ENCODE peak calls at places on chromosome 3, in seven cellular contexts. One of them, this sample, is unnamed.

GRCh38 chr3:4720316-4721075 is 227.3 kb downstream of the ITPR1 start:
- DNase-seq in fibroblast of pulmonary artery: peak
- DNase-seq in Peyer's patch: peak
- DNase-seq in hepatocyte: peak
- DNase-seq in ovary: peak
- DNase-seq in foreskin keratinocyte: peak
- DNase-seq in choroid plexus epithelial cell: peak
- DNase-seq in this sample: peak

GRCh38 chr3:115960799-115961198 is 337.5 kb downstream of the GAP43 start:
- DNase-seq in fibroblast of pulmonary artery: peak
- DNase-seq in Peyer's patch: no peak
- DNase-seq in hepatocyte: no peak
- DNase-seq in ovary: no peak
- DNase-seq in foreskin keratinocyte: no peak
- DNase-seq in choroid plexus epithelial cell: no peak
- DNase-seq in this sample: no peak

GRCh38 chr3:168155207-168155785 is 59.6 kb upstream of the GOLIM4 start:
- DNase-seq in fibroblast of pulmonary artery: no peak
- DNase-seq in Peyer's patch: no peak
- DNase-seq in hepatocyte: no peak
- DNase-seq in ovary: no peak
- DNase-seq in foreskin keratinocyte: no peak
- DNase-seq in choroid plexus epithelial cell: no peak
- DNase-seq in this sample: no peak

GRCh38 chr3:45631486-45631885 is 36.9 kb downstream of the LIMD1 start:
- DNase-seq in fibroblast of pulmonary artery: no peak
- DNase-seq in Peyer's patch: no peak
- DNase-seq in hepatocyte: no peak
- DNase-seq in ovary: no peak
- DNase-seq in foreskin keratinocyte: no peak
- DNase-seq in choroid plexus epithelial cell: no peak
- DNase-seq in this sample: no peak

GRCh38 chr3:88809993-88810392 is 297.4 kb upstream of the EPHA3 start:
- DNase-seq in fibroblast of pulmonary artery: peak
- DNase-seq in Peyer's patch: no peak
- DNase-seq in hepatocyte: no peak
- DNase-seq in ovary: no peak
- DNase-seq in foreskin keratinocyte: peak
- DNase-seq in choroid plexus epithelial cell: peak
- DNase-seq in this sample: no peak

GRCh38 chr3:45078910-45079522 is 52.9 kb downstream of the CLEC3B start:
- DNase-seq in fibroblast of pulmonary artery: peak
- DNase-seq in Peyer's patch: no peak
- DNase-seq in hepatocyte: no peak
- DNase-seq in ovary: no peak
- DNase-seq in foreskin keratinocyte: peak
- DNase-seq in choroid plexus epithelial cell: peak
- DNase-seq in this sample: no peak

GRCh38 chr3:72336821-72337479 is 511.3 kb downstream of the SHQ1 start:
- DNase-seq in fibroblast of pulmonary artery: peak
- DNase-seq in Peyer's patch: no peak
- DNase-seq in hepatocyte: peak
- DNase-seq in ovary: peak
- DNase-seq in foreskin keratinocyte: peak
- DNase-seq in choroid plexus epithelial cell: peak
- DNase-seq in this sample: peak

GRCh38 chr3:6791161-6791560 is 69.8 kb upstream of the GRM7 start:
- DNase-seq in fibroblast of pulmonary artery: peak
- DNase-seq in Peyer's patch: no peak
- DNase-seq in hepatocyte: no peak
- DNase-seq in ovary: no peak
- DNase-seq in foreskin keratinocyte: no peak
- DNase-seq in choroid plexus epithelial cell: peak
- DNase-seq in this sample: no peak

GRCh38 chr3:138418556-138419206 is 15.7 kb upstream of the ESYT3 start:
- DNase-seq in fibroblast of pulmonary artery: peak
- DNase-seq in Peyer's patch: no peak
- DNase-seq in hepatocyte: no peak
- DNase-seq in ovary: no peak
- DNase-seq in foreskin keratinocyte: no peak
- DNase-seq in choroid plexus epithelial cell: peak
- DNase-seq in this sample: no peak

GRCh38 chr3:176906046-176906905 is 291.0 kb downstream of the TBL1XR1 start:
- DNase-seq in fibroblast of pulmonary artery: peak
- DNase-seq in Peyer's patch: no peak
- DNase-seq in hepatocyte: peak
- DNase-seq in ovary: peak
- DNase-seq in foreskin keratinocyte: peak
- DNase-seq in choroid plexus epithelial cell: peak
- DNase-seq in this sample: no peak

GRCh38 chr3:58471025-58471887 is 20.6 kb upstream of the KCTD6 start:
- DNase-seq in fibroblast of pulmonary artery: peak
- DNase-seq in Peyer's patch: no peak
- DNase-seq in hepatocyte: peak
- DNase-seq in ovary: no peak
- DNase-seq in foreskin keratinocyte: peak
- DNase-seq in choroid plexus epithelial cell: peak
- DNase-seq in this sample: no peak

GRCh38 chr3:10594915-10595314 is 89.5 kb upstream of the ATP2B2 start:
- DNase-seq in fibroblast of pulmonary artery: peak
- DNase-seq in Peyer's patch: no peak
- DNase-seq in hepatocyte: peak
- DNase-seq in ovary: no peak
- DNase-seq in foreskin keratinocyte: peak
- DNase-seq in choroid plexus epithelial cell: peak
- DNase-seq in this sample: no peak

GRCh38 chr3:174198199-174198598 is 660.9 kb upstream of the NAALADL2 start:
- DNase-seq in fibroblast of pulmonary artery: peak
- DNase-seq in Peyer's patch: no peak
- DNase-seq in hepatocyte: no peak
- DNase-seq in ovary: no peak
- DNase-seq in foreskin keratinocyte: no peak
- DNase-seq in choroid plexus epithelial cell: peak
- DNase-seq in this sample: no peak

GRCh38 chr3:20945892-20946291 is 759.9 kb upstream of the SGO1 start:
- DNase-seq in fibroblast of pulmonary artery: no peak
- DNase-seq in Peyer's patch: no peak
- DNase-seq in hepatocyte: no peak
- DNase-seq in ovary: no peak
- DNase-seq in foreskin keratinocyte: no peak
- DNase-seq in choroid plexus epithelial cell: no peak
- DNase-seq in this sample: no peak

GRCh38 chr3:126313166-126313565 is 44.0 kb downstream of the KLF15 start:
- DNase-seq in fibroblast of pulmonary artery: no peak
- DNase-seq in Peyer's patch: no peak
- DNase-seq in hepatocyte: no peak
- DNase-seq in ovary: no peak
- DNase-seq in foreskin keratinocyte: no peak
- DNase-seq in choroid plexus epithelial cell: no peak
- DNase-seq in this sample: no peak

GRCh38 chr3:160023476-160023875 is 34.8 kb downstream of the IL12A start:
- DNase-seq in fibroblast of pulmonary artery: peak
- DNase-seq in Peyer's patch: no peak
- DNase-seq in hepatocyte: no peak
- DNase-seq in ovary: no peak
- DNase-seq in foreskin keratinocyte: no peak
- DNase-seq in choroid plexus epithelial cell: no peak
- DNase-seq in this sample: no peak

GRCh38 chr3:115286529-115287197 is 139.6 kb upstream of the ZBTB20 start:
- DNase-seq in fibroblast of pulmonary artery: no peak
- DNase-seq in Peyer's patch: no peak
- DNase-seq in hepatocyte: no peak
- DNase-seq in ovary: no peak
- DNase-seq in foreskin keratinocyte: no peak
- DNase-seq in choroid plexus epithelial cell: no peak
- DNase-seq in this sample: no peak

GRCh38 chr3:59766165-59766872 is 716.5 kb upstream of the CFAP20DC start:
- DNase-seq in fibroblast of pulmonary artery: peak
- DNase-seq in Peyer's patch: no peak
- DNase-seq in hepatocyte: peak
- DNase-seq in ovary: no peak
- DNase-seq in foreskin keratinocyte: no peak
- DNase-seq in choroid plexus epithelial cell: no peak
- DNase-seq in this sample: no peak

GRCh38 chr3:31116651-31117050 is 222.2 kb upstream of the GADL1 start:
- DNase-seq in fibroblast of pulmonary artery: peak
- DNase-seq in Peyer's patch: no peak
- DNase-seq in hepatocyte: no peak
- DNase-seq in ovary: no peak
- DNase-seq in foreskin keratinocyte: peak
- DNase-seq in choroid plexus epithelial cell: peak
- DNase-seq in this sample: no peak

GRCh38 chr3:31117854-31118253 is 223.4 kb upstream of the GADL1 start:
- DNase-seq in fibroblast of pulmonary artery: no peak
- DNase-seq in Peyer's patch: no peak
- DNase-seq in hepatocyte: no peak
- DNase-seq in ovary: no peak
- DNase-seq in foreskin keratinocyte: no peak
- DNase-seq in choroid plexus epithelial cell: no peak
- DNase-seq in this sample: no peak

GRCh38 chr3:31114929-31115283 is 220.4 kb upstream of the GADL1 start:
- DNase-seq in fibroblast of pulmonary artery: no peak
- DNase-seq in Peyer's patch: no peak
- DNase-seq in hepatocyte: no peak
- DNase-seq in ovary: no peak
- DNase-seq in foreskin keratinocyte: no peak
- DNase-seq in choroid plexus epithelial cell: no peak
- DNase-seq in this sample: no peak
- TF ChIP-seq CTCF in fibroblast of pulmonary artery: no peak
- TF ChIP-seq CTCF in Peyer's patch: no peak
- TF ChIP-seq CTCF in hepatocyte: no peak
- TF ChIP-seq CTCF in ovary: no peak
- TF ChIP-seq CTCF in foreskin keratinocyte: no peak
- TF ChIP-seq CTCF in choroid plexus epithelial cell: no peak
- TF ChIP-seq CTCF in this sample: no peak

DNA sequence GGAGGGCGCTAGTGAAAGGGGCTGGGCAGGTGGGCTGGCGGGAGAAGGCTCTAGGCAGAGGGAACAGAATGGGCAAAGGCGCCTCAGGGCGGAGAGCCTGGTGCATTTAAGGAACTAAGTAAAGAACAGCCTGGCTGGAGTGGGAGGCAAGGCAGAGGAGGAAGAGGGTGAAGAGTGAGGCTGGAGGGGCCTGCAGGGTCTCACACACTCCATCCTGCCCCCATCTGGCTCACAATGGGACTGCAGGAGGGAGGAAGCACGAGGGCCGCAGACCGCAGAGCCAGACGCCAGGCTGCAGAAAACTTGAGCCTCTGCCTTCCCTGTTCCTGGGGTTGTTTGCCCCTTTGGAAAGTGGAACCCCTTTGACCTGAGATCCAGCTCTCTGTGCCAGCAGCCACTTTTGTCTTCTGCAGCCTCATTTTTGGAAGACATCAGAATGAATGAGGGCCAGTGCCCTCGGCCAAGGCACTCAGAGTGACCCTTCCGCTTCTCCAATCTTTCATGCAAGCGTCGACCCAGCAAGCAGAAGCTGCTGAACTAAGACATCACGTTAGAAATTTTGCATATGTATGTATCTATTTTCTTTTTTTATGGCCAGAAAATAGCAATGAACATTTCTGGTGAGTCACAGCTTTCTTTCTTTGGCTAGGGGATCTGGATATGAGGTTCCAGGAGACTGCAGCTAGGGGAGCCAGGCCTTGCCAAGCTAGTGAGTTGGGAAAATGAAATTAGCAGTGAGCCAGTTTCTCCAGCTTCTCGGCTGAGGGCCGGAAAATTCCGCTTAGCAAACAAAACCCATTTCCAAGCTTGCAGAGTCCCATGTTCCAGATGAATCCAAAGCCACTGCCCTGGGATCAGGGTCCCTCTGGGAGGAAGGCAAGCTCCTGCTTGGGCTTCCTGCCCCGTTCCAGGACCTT is 137.8 kb downstream of the SRGAP3 start:
- DNase-seq in fibroblast of pulmonary artery: no peak
- DNase-seq in Peyer's patch: no peak
- DNase-seq in hepatocyte: no peak
- DNase-seq in ovary: peak
- DNase-seq in foreskin keratinocyte: no peak
- DNase-seq in choroid plexus epithelial cell: no peak
- DNase-seq in this sample: peak
- TF ChIP-seq CTCF in fibroblast of pulmonary artery: no peak
- TF ChIP-seq CTCF in Peyer's patch: no peak
- TF ChIP-seq CTCF in hepatocyte: no peak
- TF ChIP-seq CTCF in ovary: peak
- TF ChIP-seq CTCF in foreskin keratinocyte: peak
- TF ChIP-seq CTCF in choroid plexus epithelial cell: no peak
- TF ChIP-seq CTCF in this sample: peak

GRCh38 chr3:61560452-61561373 is 658 bp upstream of the PTPRG start:
- DNase-seq in fibroblast of pulmonary artery: peak
- DNase-seq in Peyer's patch: peak
- DNase-seq in hepatocyte: peak
- DNase-seq in ovary: peak
- DNase-seq in foreskin keratinocyte: peak
- DNase-seq in choroid plexus epithelial cell: peak
- DNase-seq in this sample: peak
- TF ChIP-seq CTCF in fibroblast of pulmonary artery: no peak
- TF ChIP-seq CTCF in Peyer's patch: peak
- TF ChIP-seq CTCF in hepatocyte: no peak
- TF ChIP-seq CTCF in ovary: peak
- TF ChIP-seq CTCF in foreskin keratinocyte: peak
- TF ChIP-seq CTCF in choroid plexus epithelial cell: peak
- TF ChIP-seq CTCF in this sample: peak

GRCh38 chr3:178369006-178369405 is 167.2 kb upstream of the KCNMB2 start:
- DNase-seq in fibroblast of pulmonary artery: no peak
- DNase-seq in Peyer's patch: no peak
- DNase-seq in hepatocyte: no peak
- DNase-seq in ovary: no peak
- DNase-seq in foreskin keratinocyte: no peak
- DNase-seq in choroid plexus epithelial cell: no peak
- DNase-seq in this sample: no peak

GRCh38 chr3:178369811-178370210 is 166.4 kb upstream of the KCNMB2 start:
- DNase-seq in fibroblast of pulmonary artery: no peak
- DNase-seq in Peyer's patch: no peak
- DNase-seq in hepatocyte: no peak
- DNase-seq in ovary: no peak
- DNase-seq in foreskin keratinocyte: no peak
- DNase-seq in choroid plexus epithelial cell: no peak
- DNase-seq in this sample: no peak

GRCh38 chr3:178367817-178368617 is 168.2 kb upstream of the KCNMB2 start:
- DNase-seq in fibroblast of pulmonary artery: peak
- DNase-seq in Peyer's patch: no peak
- DNase-seq in hepatocyte: no peak
- DNase-seq in ovary: no peak
- DNase-seq in foreskin keratinocyte: no peak
- DNase-seq in choroid plexus epithelial cell: no peak
- DNase-seq in this sample: no peak

DNA sequence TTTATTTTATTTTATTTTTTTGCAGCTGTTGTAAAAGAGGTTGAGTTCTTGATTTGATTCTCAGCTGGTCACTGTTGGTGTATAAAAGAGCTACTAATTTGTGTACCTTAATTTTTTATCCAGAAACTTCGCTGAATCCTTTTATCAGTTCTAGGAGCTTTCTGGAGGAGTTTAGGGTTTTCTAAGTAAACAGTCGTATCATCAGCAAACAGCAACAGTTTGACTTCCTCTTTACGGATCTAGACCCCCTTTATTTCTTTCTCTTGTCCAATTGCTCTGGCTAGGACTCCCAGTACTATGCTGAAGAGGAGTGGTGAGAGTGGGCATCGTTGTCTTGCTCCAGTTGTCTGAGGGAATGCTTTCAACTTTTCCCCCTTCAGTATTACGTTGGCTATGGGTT is 165.8 kb upstream of the KCNMB2 start:
- DNase-seq in fibroblast of pulmonary artery: no peak
- DNase-seq in Peyer's patch: no peak
- DNase-seq in hepatocyte: no peak
- DNase-seq in ovary: no peak
- DNase-seq in foreskin keratinocyte: no peak
- DNase-seq in choroid plexus epithelial cell: no peak
- DNase-seq in this sample: no peak
- TF ChIP-seq CTCF in fibroblast of pulmonary artery: no peak
- TF ChIP-seq CTCF in Peyer's patch: no peak
- TF ChIP-seq CTCF in hepatocyte: no peak
- TF ChIP-seq CTCF in ovary: no peak
- TF ChIP-seq CTCF in foreskin keratinocyte: no peak
- TF ChIP-seq CTCF in choroid plexus epithelial cell: no peak
- TF ChIP-seq CTCF in this sample: no peak

This sample was measured in tibial artery.